ENCODE peak calls at places on chromosomes 2 and 18, in seven cellular contexts. X, Z, M, C, H, N and O are unnamed samples.

GRCh38 chr2:54148391-54148790 is 33.0 kb downstream of the ACYP2 start:
- DNase-seq in X (no peak), Z (no peak), M (no peak), C (no peak), H (no peak), N (no peak), O (no peak)

GRCh38 chr2:181104512-181105121 is 124.2 kb downstream of the UBE2E3 start:
- DNase-seq in X (peak), Z (peak), M (peak), C (peak), H (peak), N (no peak), O (no peak)

GRCh38 chr18:9708057-9708881 is at the start of gene RAB31:
- DNase-seq in X (no peak), Z (peak), M (peak), C (no peak), H (peak), N (peak), O (no peak)

GRCh38 chr2:160039166-160039903 is 23.1 kb downstream of the PLA2R1 start:
- DNase-seq in X (no peak), Z (peak), M (no peak), C (no peak), H (peak), N (peak), O (no peak)

GRCh38 chr2:163657257-163657656 is 78.6 kb downstream of the FIGN start:
- DNase-seq in X (no peak), Z (peak), M (no peak), C (no peak), H (peak), N (no peak), O (no peak)

GRCh38 chr2:161414385-161415040 is 1.6 kb upstream of the TBR1 start:
- DNase-seq in X (no peak), Z (peak), M (peak), C (no peak), H (peak), N (no peak), O (no peak)

GRCh38 chr18:24544949-24545348 is 84.5 kb downstream of the HRH4 start:
- DNase-seq in X (no peak), Z (no peak), M (no peak), C (no peak), H (no peak), N (no peak), O (no peak)

GRCh38 chr2:226813148-226813701 is 13.6 kb upstream of the IRS1 start:
- DNase-seq in X (peak), Z (no peak), M (no peak), C (no peak), H (no peak), N (no peak), O (no peak)

GRCh38 chr2:160293401-160293911 is 93.4 kb upstream of the ITGB6 start:
- DNase-seq in X (no peak), Z (peak), M (no peak), C (peak), H (peak), N (peak), O (no peak)

GRCh38 chr18:13284330-13285027 is 65.9 kb downstream of the LDLRAD4 start:
- DNase-seq in X (no peak), Z (no peak), M (no peak), C (no peak), H (no peak), N (no peak), O (no peak)

GRCh38 chr2:135689679-135690078 is 52.0 kb upstream of the UBXN4 start:
- DNase-seq in X (no peak), Z (no peak), M (no peak), C (no peak), H (no peak), N (no peak), O (no peak)

GRCh38 chr2:189657867-189658266 is 3.4 kb upstream of the ASNSD1 start:
- DNase-seq in X (peak), Z (no peak), M (peak), C (no peak), H (no peak), N (no peak), O (peak)

GRCh38 chr18:9820719-9821118 is 65.1 kb upstream of the TXNDC2 start:
- DNase-seq in X (no peak), Z (no peak), M (no peak), C (no peak), H (no peak), N (no peak), O (no peak)

GRCh38 chr2:225429718-225430117 is 30.2 kb downstream of the NYAP2 start:
- DNase-seq in X (no peak), Z (peak), M (no peak), C (peak), H (no peak), N (no peak), O (no peak)

GRCh38 chr2:216502776-216503629 is 4.4 kb downstream of the RPL37A start:
- DNase-seq in X (no peak), Z (no peak), M (no peak), C (no peak), H (no peak), N (no peak), O (no peak)

GRCh38 chr2:33104726-33105125 is 158.0 kb downstream of the LTBP1 start:
- DNase-seq in X (no peak), Z (peak), M (no peak), C (no peak), H (peak), N (no peak), O (no peak)

GRCh38 chr2:144372484-144373195 is 147.3 kb downstream of the ZEB2 start:
- DNase-seq in X (no peak), Z (peak), M (no peak), C (no peak), H (no peak), N (peak), O (no peak)

GRCh38 chr2:32553829-32554432 is 73.9 kb upstream of the TTC27 start:
- DNase-seq in X (peak), Z (peak), M (peak), C (peak), H (peak), N (no peak), O (peak)

GRCh38 chr2:198322275-198322674 is 517.9 kb downstream of the PLCL1 start:
- DNase-seq in X (peak), Z (no peak), M (peak), C (no peak), H (no peak), N (no peak), O (no peak)
- TF ChIP-seq CTCF in X (peak), Z (peak), M (peak), C (peak), H (no peak), N (no peak), O (peak)

GRCh38 chr2:58428553-58429284 is 187.6 kb upstream of the FANCL start:
- DNase-seq in X (no peak), Z (no peak), M (no peak), C (no peak), H (no peak), N (no peak), O (no peak)
- H3K4me3 ChIP-seq in X (no peak), Z (peak), M (no peak), C (no peak), H (no peak), N (peak), O (peak)

DNA sequence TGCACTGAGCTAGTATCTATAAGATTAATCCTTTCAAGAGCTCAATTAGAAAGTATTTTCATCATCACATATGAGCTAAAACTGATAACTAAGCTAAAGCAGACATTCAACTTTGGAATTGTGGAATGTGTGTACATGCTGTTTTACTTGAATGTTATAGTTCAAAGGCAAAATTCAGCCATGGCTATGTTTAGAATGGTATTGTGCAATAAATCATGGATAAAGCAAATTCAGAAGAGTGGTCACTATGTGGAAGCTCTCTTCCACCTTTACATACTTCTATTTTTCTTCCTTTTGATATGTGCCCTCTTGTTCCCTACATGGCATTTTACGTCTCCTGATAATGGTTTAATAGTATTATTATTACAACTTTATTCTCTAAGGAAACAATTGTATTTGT is 1366.3 kb upstream of the LRRTM1 start:
- DNase-seq in X (no peak), Z (no peak), M (no peak), C (no peak), H (no peak), N (no peak), O (no peak)
- TF ChIP-seq CTCF in X (no peak), Z (no peak), M (no peak), C (no peak), H (no peak), N (no peak), O (no peak)

GRCh38 chr2:14633031-14633430 is 514 bp downstream of the LRATD1 start:
- DNase-seq in X (no peak), Z (no peak), M (no peak), C (no peak), H (peak), N (peak), O (no peak)
- H3K4me3 ChIP-seq in X (no peak), Z (peak), M (no peak), C (peak), H (peak), N (peak), O (no peak)

GRCh38 chr2:105518897-105519296 is 120.0 kb upstream of the FHL2 start:
- DNase-seq in X (no peak), Z (peak), M (peak), C (no peak), H (no peak), N (no peak), O (no peak)
- TF ChIP-seq CTCF in X (no peak), Z (peak), M (peak), C (no peak), H (peak), N (no peak), O (no peak)

DNA sequence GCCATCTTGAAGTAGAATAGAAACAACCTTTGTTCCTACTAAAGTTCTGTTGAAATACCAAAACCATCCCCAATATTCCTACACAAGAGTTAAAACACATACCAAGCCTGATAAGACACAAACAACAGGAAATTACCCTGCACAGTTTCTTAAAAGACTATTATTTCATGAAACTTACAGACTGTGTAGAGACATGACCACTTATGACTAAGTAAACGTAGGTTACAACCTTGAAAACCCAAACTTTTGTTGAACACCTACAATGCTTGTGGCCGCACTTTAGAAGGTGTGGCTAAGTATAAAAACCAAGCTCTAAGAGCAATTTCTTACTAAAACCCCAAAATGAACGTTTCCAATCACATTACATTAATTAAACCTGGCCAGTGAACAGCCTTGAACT is 2.0 kb downstream of the SMAD2 start:
- DNase-seq in X (no peak), Z (peak), M (no peak), C (no peak), H (peak), N (no peak), O (no peak)
- H3K4me3 ChIP-seq in X (peak), Z (no peak), M (no peak), C (peak), H (peak), N (peak), O (peak)

GRCh38 chr2:241391892-241392665 is 36.0 kb downstream of the FARP2 start:
- DNase-seq in X (peak), Z (peak), M (peak), C (peak), H (peak), N (no peak), O (no peak)
- TF ChIP-seq CTCF in X (peak), Z (peak), M (peak), C (peak), H (peak), N (no peak), O (peak)